ENCODE peak calls at places on chromosomes 11 and 22, in four cellular contexts. K, C, X and S are unnamed samples.

GRCh38 chr11:61891331-61892084 is at the start of gene FADS3:
- DNase-seq in K (peak), C (peak), X (peak), S (peak)

GRCh38 chr11:12235945-12236743 is 125.8 kb downstream of the MICAL2 start:
- DNase-seq in X (no peak), K (peak), C (peak), S (peak)

GRCh38 chr11:40797981-40798380 is 661.5 kb downstream of the LRRC4C start:
- DNase-seq in C (no peak), X (no peak), K (no peak), S (no peak)

GRCh38 chr11:105244157-105244820 is 104.7 kb upstream of the CARD18 start:
- DNase-seq in K (peak), X (no peak), C (no peak), S (no peak)

GRCh38 chr11:8917157-8917820 is 6.3 kb downstream of the AKIP1 start:
- DNase-seq in C (peak), X (no peak), K (no peak), S (no peak)

GRCh38 chr22:37185646-37186227 is 2.3 kb downstream of the C1QTNF6 start:
- DNase-seq in C (no peak), K (no peak), X (no peak), S (no peak)

GRCh38 chr11:120385690-120386089 is 49.5 kb downstream of the ARHGEF12 start:
- DNase-seq in C (no peak), K (no peak), X (no peak), S (no peak)

GRCh38 chr11:76102772-76103171 is 103.5 kb downstream of the WNT11 start:
- DNase-seq in K (no peak), X (no peak), C (no peak), S (no peak)

GRCh38 chr11:45752136-45752535 is 52.8 kb upstream of the SLC35C1 start:
- DNase-seq in K (no peak), C (no peak), X (no peak), S (no peak)

GRCh38 chr11:8356216-8356615 is 92.5 kb upstream of the LMO1 start:
- DNase-seq in X (no peak), K (no peak), C (no peak), S (no peak)

GRCh38 chr22:42794551-42795510 is 62.2 kb downstream of the ARFGAP3 start:
- DNase-seq in C (peak), K (no peak), X (no peak), S (no peak)

GRCh38 chr22:42608481-42609361 is 6.0 kb downstream of the POLDIP3 start:
- DNase-seq in K (no peak), C (no peak), X (no peak), S (no peak)

GRCh38 chr11:44711772-44712608 is 14.8 kb upstream of the TSPAN18 start:
- DNase-seq in C (no peak), K (no peak), X (no peak), S (no peak)

GRCh38 chr22:20036535-20037392 is 15.9 kb downstream of the TANGO2 start:
- DNase-seq in C (no peak), X (no peak), K (no peak), S (no peak)

GRCh38 chr11:118076754-118077281 is at the start of gene TMPRSS4:
- DNase-seq in K (no peak), X (no peak), C (no peak), S (no peak)

GRCh38 chr11:126229782-126230540 is 18.4 kb downstream of the FAM118B start:
- DNase-seq in K (no peak), C (no peak), X (no peak), S (no peak)

GRCh38 chr11:27328602-27329001 is 34.4 kb downstream of the CCDC34 start:
- DNase-seq in C (peak), K (no peak), X (no peak), S (no peak)

GRCh38 chr11:10818594-10818993 is 9.9 kb upstream of the EIF4G2 start:
- DNase-seq in C (no peak), X (no peak), K (peak), S (no peak)

GRCh38 chr11:26587073-26587472 is 15.0 kb upstream of the MUC15 start:
- DNase-seq in K (no peak), C (no peak), X (no peak), S (no peak)

GRCh38 chr11:117970400-117971024 is 15.7 kb upstream of the IL10RA start:
- DNase-seq in C (no peak), X (no peak), K (no peak), S (no peak)

GRCh38 chr22:32623943-32624342 is 149.3 kb downstream of the FBXO7 start:
- DNase-seq in C (peak), K (no peak), X (no peak), S (no peak)

GRCh38 chr11:119672597-119672996 is 56.4 kb downstream of the NECTIN1 start:
- DNase-seq in X (no peak), C (no peak), K (no peak), S (no peak)

GRCh38 chr11:132072880-132073213 is 702.4 kb downstream of the NTM start:
- DNase-seq in K (no peak), X (no peak), C (no peak), S (no peak)

GRCh38 chr11:113533425-113533698 is 58.2 kb upstream of the DRD2 start:
- DNase-seq in C (no peak), X (no peak), K (no peak), S (no peak)

GRCh38 chr11:95827661-95828060 is 37.4 kb downstream of the CEP57 start:
- DNase-seq in X (no peak), C (no peak), K (no peak), S (no peak)

DNA sequence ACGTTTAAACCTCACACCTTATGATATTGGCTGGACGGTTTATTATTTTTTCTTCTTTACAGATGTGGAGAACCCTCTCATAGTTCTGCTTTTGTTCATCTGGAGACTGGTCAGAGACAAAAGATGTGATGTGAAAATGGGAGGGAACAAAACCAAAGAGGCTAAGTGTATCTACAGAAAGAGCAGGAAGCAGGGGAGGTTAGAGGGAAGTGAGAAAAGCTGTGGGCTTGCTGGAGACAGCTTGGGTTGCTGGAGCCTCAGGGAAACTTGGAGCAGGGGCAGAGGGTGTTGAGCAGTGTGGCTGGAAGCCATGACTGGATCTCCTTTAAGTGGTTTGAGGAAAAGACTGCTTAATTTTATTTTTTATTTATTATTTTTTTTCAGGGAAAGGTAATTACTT is 79.0 kb upstream of the SNX19 start:
- DNase-seq in C (no peak), X (no peak), K (no peak), S (no peak)
- TF ChIP-seq RNF2 in C (no peak), X (no peak), K (no peak), S (no peak)

DNA sequence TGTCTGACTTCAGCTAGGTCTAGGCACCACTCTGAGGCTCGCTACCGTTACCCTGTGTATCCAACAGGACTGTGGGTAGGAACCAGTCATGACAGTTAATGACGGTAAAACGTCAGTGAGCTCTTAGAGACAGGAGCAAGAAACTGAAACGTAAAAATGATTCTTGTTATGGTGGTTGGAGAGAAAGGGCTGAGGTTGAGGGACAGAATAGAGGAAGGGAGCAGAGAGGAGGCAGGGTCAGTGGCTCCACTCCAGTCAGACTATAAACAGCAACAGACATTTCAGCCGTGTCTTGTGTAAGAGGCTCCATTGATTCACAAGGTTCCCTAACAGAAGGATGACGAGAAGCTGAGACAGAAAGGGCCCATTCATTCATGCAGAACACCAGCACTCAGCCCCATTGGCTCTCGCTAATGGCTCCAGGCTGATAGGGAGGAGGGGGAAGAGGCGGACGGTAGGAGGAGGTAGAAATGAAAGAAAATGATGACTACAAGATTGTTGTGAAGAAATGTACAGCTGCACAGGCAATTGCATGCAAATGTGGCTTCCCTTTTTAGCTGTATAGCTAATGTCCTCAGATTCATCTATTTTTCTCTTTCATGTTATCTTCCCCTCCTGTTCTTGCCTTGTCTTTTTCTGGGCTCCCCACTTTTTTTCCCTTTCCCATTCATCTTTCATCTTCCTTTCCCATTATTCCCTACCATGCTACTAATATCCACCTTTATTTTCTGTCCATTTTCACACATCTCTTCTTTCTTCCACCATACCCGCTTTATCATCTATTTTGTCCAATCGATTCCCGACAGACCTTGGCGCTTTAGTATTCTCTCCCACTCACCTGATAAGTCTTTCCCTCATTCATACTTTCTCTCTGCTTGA is 34.3 kb downstream of the ETS1 start:
- DNase-seq in X (no peak), C (no peak), K (no peak), S (no peak)
- TF ChIP-seq RNF2 in X (no peak), C (no peak), K (no peak), S (no peak)

GRCh38 chr11:68980776-68981065 is at the start of gene MRGPRD:
- DNase-seq in X (no peak), K (no peak), C (no peak), S (no peak)
- TF ChIP-seq RNF2 in X (no peak), K (no peak), C (no peak), S (no peak)

GRCh38 chr11:57499983-57500461 is 15.5 kb downstream of the SLC43A1 start:
- DNase-seq in C (no peak), X (no peak), K (no peak), S (no peak)
- TF ChIP-seq RNF2 in C (no peak), X (no peak), K (no peak), S (no peak)

GRCh38 chr11:127902405-127902804 is 685.0 kb downstream of the ETS1 start:
- DNase-seq in K (no peak), X (no peak), C (no peak), S (no peak)
- TF ChIP-seq RNF2 in K (no peak), X (no peak), C (no peak), S (no peak)

DNA sequence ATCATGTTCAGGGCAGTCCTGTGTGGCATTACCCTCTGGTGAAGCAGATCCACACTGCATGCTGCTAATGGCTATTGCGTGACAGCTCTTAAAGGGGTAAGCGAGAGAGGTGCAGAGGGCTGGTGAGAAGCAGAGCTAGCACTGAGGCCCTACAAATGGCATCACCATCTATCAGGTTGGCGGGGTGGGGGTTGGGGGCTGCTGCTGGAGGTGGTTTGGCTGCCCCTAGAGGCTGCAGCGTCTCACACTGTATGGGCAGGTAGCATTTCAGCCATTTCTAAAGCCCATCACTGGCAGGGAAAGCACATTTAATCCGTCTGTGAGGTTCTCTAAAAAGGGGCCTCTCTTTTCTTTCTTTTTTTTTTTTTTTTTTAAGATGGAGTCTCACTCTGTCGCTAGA is 16.8 kb upstream of the TMA7B start:
- DNase-seq in X (no peak), K (no peak), C (no peak), S (peak)
- TF ChIP-seq RNF2 in X (no peak), K (no peak), C (no peak), S (no peak)

GRCh38 chr11:116217006-116217405 is 555.8 kb downstream of the BUD13 start:
- DNase-seq in X (no peak), C (peak), K (peak), S (peak)
- TF ChIP-seq RNF2 in X (no peak), C (no peak), K (no peak), S (no peak)

GRCh38 chr11:107688322-107688918 is 23.4 kb downstream of the SLN start:
- DNase-seq in C (peak), X (no peak), K (no peak), S (peak)
- TF ChIP-seq RNF2 in C (no peak), X (no peak), K (no peak), S (no peak)